ENCODE peak calls at places on chromosomes 5 and 9, in seven cellular contexts. F is activated gamma-delta T cell treated with anti-CD3 and anti-CD28 coated beads, Interleukin-2, amount 50 U/mL, for 16 hours; X is renal cortical epithelial cell; Z is iris pigment epithelial cell; G is coronary artery; A is activated effector memory CD4-positive, alpha-beta T cell treated with Interleukin-2 at 50 U/mL for 16 hours; C is fibroblast of lung. S is an unnamed sample.
A peak's percentile ranks its signal among the peaks of the same experiment; 100 is the strongest.

GRCh38 chr5:141709704-141710267 is 27.8 kb upstream of the ARAP3 start:
- DNase-seq in X (no peak), F (no peak), Z (no peak), A (no peak), C (no peak), G (no peak), S (no peak)

GRCh38 chr9:113299800-113300292 is 3.3 kb downstream of the RNF183 start:
- DNase-seq in Z (no peak), G (no peak), C (no peak), X (peak; percentile 35), F (no peak), A (no peak), S (no peak)

GRCh38 chr9:84668204-84669007 is 1.1 kb upstream of the NTRK2 start:
- DNase-seq in A (peak; percentile 18), G (peak; percentile 87), Z (peak; percentile 25), F (no peak), X (peak; percentile 40), C (peak; percentile 44), S (peak; percentile 10)

GRCh38 chr9:4741365-4742031 is 496 bp upstream of the AK3 start:
- DNase-seq in C (peak; percentile 4), X (peak; percentile 36), G (peak; percentile 77), A (peak; percentile 2), Z (peak; percentile 17), F (no peak), S (no peak)

GRCh38 chr5:94228791-94229190 is 389.6 kb downstream of the KIAA0825 start:
- DNase-seq in G (no peak), X (no peak), A (no peak), C (no peak), Z (no peak), F (no peak), S (no peak)

GRCh38 chr5:80615266-80615914 is 39.1 kb upstream of the MSH3 start:
- DNase-seq in G (no peak), A (no peak), F (no peak), X (no peak), C (no peak), Z (no peak), S (no peak)

GRCh38 chr9:106868565-106868964 is 5.6 kb downstream of the ZNF462 start:
- DNase-seq in X (no peak), Z (peak; percentile 27), G (peak; percentile 70), A (no peak), C (peak; percentile 65), F (no peak), S (no peak)

GRCh38 chr9:117334101-117334500 is 80.8 kb downstream of the ASTN2 start:
- DNase-seq in Z (no peak), F (no peak), X (peak; percentile 1), A (no peak), C (no peak), G (no peak), S (no peak)

GRCh38 chr5:87302061-87302460 is 34.4 kb downstream of the RASA1 start:
- DNase-seq in A (no peak), X (peak; percentile 61), C (peak; percentile 32), Z (peak; percentile 74), F (no peak), G (no peak), S (no peak)

GRCh38 chr9:35616681-35617459 is 1.3 kb downstream of the CD72 start:
- DNase-seq in A (peak; percentile 58), G (peak; percentile 84), X (peak; percentile 17), Z (peak; percentile 68), F (peak; percentile 57), C (peak; percentile 61), S (no peak)

GRCh38 chr9:114787781-114788498 is 17.9 kb downstream of the TNFSF15 start:
- DNase-seq in F (no peak), A (no peak), Z (no peak), X (no peak), G (no peak), C (no peak), S (no peak)

GRCh38 chr9:14616188-14616982 is 76.8 kb downstream of the ZDHHC21 start:
- DNase-seq in X (peak; percentile 77), A (no peak), Z (peak; percentile 69), G (no peak), F (no peak), C (peak; percentile 82), S (peak; percentile 32)

GRCh38 chr9:89718176-89718575 is 113.4 kb downstream of the GADD45G start:
- DNase-seq in G (no peak), F (no peak), A (no peak), X (no peak), C (no peak), Z (no peak), S (no peak)

GRCh38 chr5:175124821-175125220 is 319.2 kb downstream of the DRD1 start:
- DNase-seq in G (no peak), Z (no peak), F (no peak), A (no peak), C (no peak), X (no peak), S (peak; percentile 71)

GRCh38 chr9:101566904-101567724 is 27.7 kb downstream of the PPP3R2 start:
- DNase-seq in Z (peak; percentile 66), C (peak; percentile 51), X (peak; percentile 33), A (no peak), F (no peak), G (no peak), S (peak; percentile 22)

GRCh38 chr5:34692781-34693180 is 36.7 kb downstream of the RAI14 start:
- DNase-seq in X (no peak), C (no peak), G (no peak), Z (no peak), A (no peak), F (no peak), S (no peak)

GRCh38 chr9:98944130-98945074 is 695 bp downstream of the COL15A1 start:
- DNase-seq in Z (no peak), G (peak; percentile 85), F (no peak), A (no peak), X (no peak), C (peak; percentile 34), S (no peak)

GRCh38 chr9:129726322-129727160 is 26.3 kb downstream of the PTGES start:
- DNase-seq in X (no peak), G (no peak), F (peak; percentile 25), C (peak; percentile 84), A (peak; percentile 23), Z (peak; percentile 72), S (peak; percentile 64)

GRCh38 chr9:114092336-114092735 is 6.8 kb downstream of the KIF12 start:
- DNase-seq in F (no peak), X (no peak), C (no peak), Z (no peak), G (peak; percentile 62), A (no peak), S (no peak)

GRCh38 chr5:58022055-58022454 is 437.8 kb downstream of the PLK2 start:
- DNase-seq in X (no peak), Z (peak; percentile 42), F (no peak), A (no peak), C (no peak), G (no peak), S (no peak)

GRCh38 chr5:107154598-107154997 is 516.1 kb downstream of the EFNA5 start:
- DNase-seq in G (no peak), A (no peak), Z (no peak), F (no peak), C (no peak), X (no peak), S (no peak)

GRCh38 chr9:14652729-14653377 is 40.4 kb downstream of the ZDHHC21 start:
- DNase-seq in F (no peak), X (peak; percentile 42), G (no peak), A (no peak), Z (peak; percentile 28), C (peak; percentile 52), S (no peak)

GRCh38 chr9:110890416-110890815 is 147.9 kb downstream of the LPAR1 start:
- DNase-seq in Z (no peak), C (no peak), X (no peak), A (no peak), G (no peak), F (no peak), S (no peak)

GRCh38 chr9:136996361-136997281 is at the start of gene CLIC3:
- DNase-seq in G (no peak), F (peak; percentile 53), X (no peak), A (peak; percentile 52), C (no peak), Z (no peak), S (no peak)

GRCh38 chr9:113950195-113951031 is 74.3 kb downstream of the ZNF618 start:
- DNase-seq in F (no peak), Z (no peak), X (no peak), G (peak; percentile 64), A (no peak), C (no peak), S (no peak)

GRCh38 chr5:131628990-131629389 is 6.0 kb downstream of the RAPGEF6 start:
- DNase-seq in A (no peak), X (peak; percentile 34), Z (peak; percentile 68), F (no peak), C (no peak), G (no peak), S (no peak)

GRCh38 chr5:65913519-65913918 is 12.9 kb upstream of the ERBIN start:
- DNase-seq in A (no peak), F (no peak), X (no peak), Z (peak; percentile 9), G (no peak), C (peak; percentile 25), S (no peak)

GRCh38 chr9:136403915-136404800 is 4.2 kb upstream of the SNAPC4 start:
- DNase-seq in A (peak; percentile 26), F (no peak), Z (no peak), C (no peak), X (no peak), G (no peak), S (no peak)

GRCh38 chr5:127517110-127517479 is 345 bp upstream of the PRRC1 start:
- DNase-seq in G (no peak), X (peak; percentile 36), A (no peak), F (no peak), C (no peak), Z (no peak), S (no peak)

GRCh38 chr9:109264865-109265532 is 55.9 kb downstream of the EPB41L4B start:
- DNase-seq in X (peak; percentile 18), G (peak; percentile 12), Z (no peak), A (no peak), C (no peak), F (no peak), S (no peak)